ENCODE peak calls at places on chromosomes 4 and X, in four cellular contexts. C, F, G and J are unnamed samples.

GRCh38 chrX:12685541-12685940 is 105.7 kb upstream of the PRPS2 start:
- DNase-seq in C (no peak), F (no peak), G (no peak), J (no peak)

GRCh38 chr4:168877779-168878491 is 132.1 kb downstream of the CBR4 start:
- DNase-seq in G (peak; percentile 83), C (no peak), F (peak; percentile 69), J (no peak)

GRCh38 chr4:52057196-52057595 is 6.1 kb downstream of the SPATA18 start:
- DNase-seq in G (no peak), C (no peak), F (no peak), J (no peak)

GRCh38 chrX:24761306-24761705 is 67.6 kb downstream of the POLA1 start:
- DNase-seq in C (no peak), F (no peak), G (no peak), J (no peak)

GRCh38 chrX:119573840-119574393 is 446 bp upstream of the UBE2A start:
- DNase-seq in C (peak; percentile 44), F (no peak), G (no peak), J (peak; percentile 75)

GRCh38 chrX:11952176-11952720 is 186.0 kb upstream of the FRMPD4 start:
- DNase-seq in F (no peak), G (no peak), C (no peak), J (no peak)

GRCh38 chr4:144579411-144580020 is 66.4 kb upstream of the HHIP start:
- DNase-seq in C (no peak), G (no peak), F (no peak), J (no peak)

GRCh38 chrX:154308108-154308946 is 12.7 kb downstream of the TKTL1 start:
- DNase-seq in C (peak; percentile 39), F (peak; percentile 66), G (peak; percentile 81), J (peak; percentile 76)

GRCh38 chrX:27924261-27924660 is 57.0 kb downstream of the DCAF8L1 start:
- DNase-seq in C (no peak), F (no peak), G (no peak), J (no peak)

GRCh38 chr4:139167774-139168444 is 9.1 kb downstream of the ELF2 start:
- DNase-seq in C (peak; percentile 59), F (no peak), G (no peak), J (no peak)

GRCh38 chrX:41921492-41922124 is 1.7 kb downstream of the CASK start:
- DNase-seq in F (no peak), C (no peak), G (no peak), J (no peak)

GRCh38 chrX:54413753-54414152 is 26.5 kb upstream of the TSR2 start:
- DNase-seq in G (no peak), F (no peak), C (no peak), J (no peak)

GRCh38 chr4:177485528-177485927 is 43.3 kb upstream of the AGA start:
- DNase-seq in F (no peak), G (no peak), C (no peak), J (no peak)

GRCh38 chr4:19748470-19748869 is 503.2 kb upstream of the SLIT2 start:
- DNase-seq in C (no peak), G (no peak), F (no peak), J (peak; percentile 84)

GRCh38 chr4:39320381-39321115 is 45.6 kb downstream of the RFC1 start:
- DNase-seq in F (no peak), G (no peak), C (no peak), J (no peak)

GRCh38 chrX:49919617-49920016 is 2.8 kb upstream of the CLCN5 start:
- DNase-seq in G (no peak), C (peak; percentile 8), F (peak; percentile 32), J (peak; percentile 75)

GRCh38 chr4:118955515-118955914 is 66.9 kb downstream of the SYNPO2 start:
- DNase-seq in G (no peak), F (no peak), C (no peak), J (no peak)

GRCh38 chrX:41922694-41923171 is 621 bp downstream of the CASK start:
- DNase-seq in G (peak; percentile 67), C (peak; percentile 17), F (peak; percentile 55), J (no peak)

GRCh38 chr4:739569-739968 is 33.9 kb downstream of the PCGF3 start:
- DNase-seq in G (no peak), F (no peak), C (no peak), J (no peak)

GRCh38 chr4:22190855-22191254 is 242.3 kb upstream of the KCNIP4 start:
- DNase-seq in G (no peak), C (no peak), F (no peak), J (no peak)

GRCh38 chr4:79684516-79684915 is 276.5 kb upstream of the GK2 start:
- DNase-seq in C (no peak), G (no peak), F (no peak), J (no peak)

GRCh38 chrX:154384284-154384892 is 5.3 kb downstream of the EMD start:
- DNase-seq in C (no peak), G (no peak), F (no peak), J (peak; percentile 64)

GRCh38 chrX:1554469-1555210 is 17.7 kb upstream of the P2RY8 start:
- DNase-seq in G (no peak), C (no peak), F (no peak), J (peak; percentile 26)

GRCh38 chrX:12921886-12922599 is 15.6 kb downstream of the TLR8 start:
- DNase-seq in F (no peak), C (no peak), G (no peak), J (no peak)

GRCh38 chrX:69361286-69361926 is 142.7 kb upstream of the NALF2 start:
- DNase-seq in G (no peak), C (no peak), F (peak; percentile 7), J (no peak)

GRCh38 chr4:147928400-147928799 is 196.5 kb downstream of the ARHGAP10 start:
- DNase-seq in C (no peak), F (no peak), G (no peak), J (no peak)

GRCh38 chr4:11259837-11260236 is 168.9 kb downstream of the HS3ST1 start:
- DNase-seq in F (no peak), G (no peak), C (no peak), J (no peak)

GRCh38 chr4:42397256-42397634 is at the start of gene SHISA3:
- DNase-seq in G (peak; percentile 59), F (peak; percentile 60), C (peak; percentile 4), J (no peak)

GRCh38 chr4:163902417-163902816 is 407.9 kb downstream of the TMA16 start:
- DNase-seq in G (no peak), F (no peak), C (no peak), J (no peak)

GRCh38 chr4:93199492-93199891 is 629.1 kb upstream of the ATOH1 start:
- DNase-seq in F (peak; percentile 9), C (peak; percentile 15), G (no peak), J (no peak)

GRCh38 chrX:133544105-133544504 is 128.8 kb upstream of the GPC4 start:
- DNase-seq in F (no peak), G (no peak), C (no peak), J (no peak)

GRCh38 chrX:133544778-133545177 is 129.5 kb upstream of the GPC4 start:
- DNase-seq in C (no peak), F (no peak), G (no peak), J (no peak)

GRCh38 chrX:133543654-133544053 is 128.4 kb upstream of the GPC4 start:
- DNase-seq in C (no peak), F (no peak), G (no peak), J (no peak)

GRCh38 chrX:133549319-133549933 is 134.1 kb upstream of the GPC4 start:
- DNase-seq in G (no peak), C (no peak), F (no peak), J (no peak)

GRCh38 chrX:133546441-133546840 is 131.2 kb upstream of the GPC4 start:
- DNase-seq in F (no peak), G (no peak), C (no peak), J (no peak)
- H3K4me3 ChIP-seq in F (no peak overlapping the region), G (no peak overlapping the region), C (no peak overlapping the region), J (no peak overlapping the region)

DNA sequence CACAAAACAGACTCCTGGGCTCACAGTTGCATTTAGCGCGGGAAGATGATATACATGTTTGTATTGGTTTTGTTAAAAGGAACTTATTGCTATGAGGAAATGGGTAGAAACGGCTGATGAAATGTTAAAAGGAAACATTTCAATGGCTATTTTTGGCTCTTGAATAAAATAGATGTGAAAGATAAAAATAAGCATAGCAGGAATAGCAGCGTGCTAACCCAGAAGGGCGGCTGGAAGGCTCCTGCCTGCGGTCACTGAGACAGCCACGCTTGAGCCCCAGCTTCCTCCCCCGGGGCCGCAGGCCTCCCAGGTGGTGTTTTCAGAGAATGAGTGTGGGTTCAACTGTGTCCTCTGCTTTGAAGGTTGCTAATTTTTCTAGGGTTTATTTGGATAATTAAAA is 35.0 kb upstream of the CLCN4 start:
- DNase-seq in C (no peak), G (no peak), F (no peak), J (no peak)
- H3K4me3 ChIP-seq in C (no peak overlapping the region), G (no peak overlapping the region), F (no peak overlapping the region), J (no peak overlapping the region)

DNA sequence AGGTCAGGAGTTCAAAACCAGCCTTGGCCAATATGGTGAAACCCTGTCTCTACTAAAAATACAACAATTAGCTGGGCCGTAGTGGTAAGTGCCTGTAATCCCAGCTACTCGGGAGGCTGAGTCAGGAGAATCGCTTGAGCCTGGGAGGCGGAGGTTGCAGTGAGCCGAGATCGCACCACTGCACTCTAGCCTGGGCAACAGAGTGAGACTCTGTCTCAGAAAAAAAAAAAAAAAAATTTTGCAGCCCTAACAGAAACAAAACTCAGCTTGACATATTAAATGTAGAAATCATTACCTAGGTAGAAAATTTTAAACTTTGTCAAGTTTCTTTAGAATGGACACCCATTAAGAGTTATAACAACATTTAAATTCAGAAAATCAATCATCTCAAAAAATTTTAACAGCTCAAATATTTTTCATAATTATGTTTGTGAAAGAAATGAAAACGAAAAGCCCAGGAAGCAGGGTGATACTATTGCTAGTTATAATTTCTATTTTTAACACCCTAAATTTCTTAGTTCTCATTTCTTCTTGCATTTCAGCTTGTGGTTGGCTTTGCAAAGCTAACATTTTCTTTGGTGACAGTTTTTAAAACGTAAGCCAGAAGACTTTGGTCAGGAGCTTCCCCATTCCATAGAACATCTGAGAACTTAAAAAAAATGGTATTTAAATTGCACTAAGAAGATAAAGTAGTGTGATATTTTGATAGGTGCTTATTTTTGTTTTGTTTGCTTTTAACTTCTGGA is 33.3 kb upstream of the RBBP7 start:
- DNase-seq in C (no peak), F (no peak), G (no peak), J (no peak)
- H3K4me3 ChIP-seq in C (no peak overlapping the region), F (no peak overlapping the region), G (no peak overlapping the region), J (no peak overlapping the region)

GRCh38 chr4:53907772-53908171 is 156.6 kb downstream of the CHIC2 start:
- DNase-seq in F (no peak), G (no peak), C (no peak), J (no peak)

GRCh38 chr4:53906786-53907185 is 157.6 kb downstream of the CHIC2 start:
- DNase-seq in G (no peak), C (no peak), F (no peak), J (no peak)

GRCh38 chr4:53905281-53905934 is 159.0 kb downstream of the CHIC2 start:
- DNase-seq in G (no peak), F (no peak), C (no peak), J (no peak)

GRCh38 chr4:53905935-53906377 is 158.4 kb downstream of the CHIC2 start:
- DNase-seq in F (peak; percentile 25), C (no peak), G (no peak), J (no peak)

GRCh38 chr4:53908661-53909078 is 155.7 kb downstream of the CHIC2 start:
- DNase-seq in F (peak; percentile 36), C (peak; percentile 57), G (no peak), J (peak; percentile 72)
- H3K4me3 ChIP-seq in F (peak overlapping the region; percentile 43), C (no peak overlapping the region), G (no peak overlapping the region), J (no peak overlapping the region)

GRCh38 chr4:89054627-89055026 is 2.4 kb downstream of the FAM13A start:
- DNase-seq in C (no peak), G (no peak), F (no peak), J (no peak)
- H3K4me3 ChIP-seq in C (no peak overlapping the region), G (no peak overlapping the region), F (peak overlapping the region; percentile 75), J (no peak overlapping the region)